ENCODE peak calls at places on chromosomes 3 and 15, in five cellular contexts. Z, O, D, I and F are unnamed samples.

GRCh38 chr3:126347543-126348161 is 9.6 kb downstream of the KLF15 start:
- DNase-seq in I (no peak), O (peak; percentile 38), Z (no peak), D (no peak), F (no peak)

GRCh38 chr15:66935121-66935520 is 130.3 kb upstream of the SMAD3 start:
- DNase-seq in Z (no peak), D (no peak), I (no peak), O (no peak), F (no peak)

GRCh38 chr3:69410301-69410700 is 24.4 kb upstream of the FRMD4B start:
- DNase-seq in D (peak; percentile 30), I (no peak), O (peak; percentile 80), Z (peak; percentile 80), F (peak; percentile 47)

GRCh38 chr3:49004352-49005297 is 2.6 kb upstream of the WDR6 start:
- DNase-seq in O (no peak), D (no peak), I (no peak), Z (peak; percentile 73), F (peak; percentile 90)

GRCh38 chr15:38266247-38266996 is 13.8 kb downstream of the SPRED1 start:
- DNase-seq in Z (no peak), D (no peak), O (no peak), I (no peak), F (no peak)

GRCh38 chr3:136250862-136251460 is 821 bp downstream of the PCCB start:
- DNase-seq in O (peak; percentile 84), Z (peak; percentile 69), D (peak; percentile 15), I (no peak), F (peak; percentile 96)

GRCh38 chr3:195746346-195746745 is 25.6 kb downstream of the MUC20 start:
- DNase-seq in D (no peak), O (no peak), Z (no peak), I (no peak), F (no peak)

GRCh38 chr15:101481917-101482525 is 7.5 kb downstream of the PCSK6 start:
- DNase-seq in D (no peak), I (no peak), O (peak; percentile 12), Z (no peak), F (no peak)

GRCh38 chr15:80911821-80912220 is 77.8 kb downstream of the MESD start:
- DNase-seq in Z (peak; percentile 15), D (no peak), I (no peak), O (no peak), F (no peak)

DNA sequence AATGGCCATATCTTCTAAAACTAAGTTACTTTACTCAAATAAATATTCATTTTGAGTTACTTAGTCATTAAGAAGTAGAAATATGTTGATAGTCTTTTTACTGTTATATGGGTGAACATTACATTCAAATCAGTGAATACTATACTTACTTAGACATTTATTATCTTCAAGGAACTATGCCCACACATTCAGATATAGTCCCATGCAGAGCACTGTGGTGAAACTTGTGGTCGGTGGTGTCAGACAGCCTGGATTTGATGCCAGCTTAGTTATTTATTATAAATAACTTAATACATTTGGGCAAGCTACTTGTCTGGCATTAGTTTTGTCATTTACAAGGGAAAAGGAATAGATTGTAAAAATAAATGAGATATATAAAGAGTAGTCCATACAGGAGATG is 149.5 kb downstream of the RAP2B start:
- DNase-seq in O (no peak), Z (no peak), D (no peak), I (no peak), F (no peak)
- TF ChIP-seq POLR2A in O (no peak), Z (no peak), D (no peak), I (no peak), F (no peak)

DNA sequence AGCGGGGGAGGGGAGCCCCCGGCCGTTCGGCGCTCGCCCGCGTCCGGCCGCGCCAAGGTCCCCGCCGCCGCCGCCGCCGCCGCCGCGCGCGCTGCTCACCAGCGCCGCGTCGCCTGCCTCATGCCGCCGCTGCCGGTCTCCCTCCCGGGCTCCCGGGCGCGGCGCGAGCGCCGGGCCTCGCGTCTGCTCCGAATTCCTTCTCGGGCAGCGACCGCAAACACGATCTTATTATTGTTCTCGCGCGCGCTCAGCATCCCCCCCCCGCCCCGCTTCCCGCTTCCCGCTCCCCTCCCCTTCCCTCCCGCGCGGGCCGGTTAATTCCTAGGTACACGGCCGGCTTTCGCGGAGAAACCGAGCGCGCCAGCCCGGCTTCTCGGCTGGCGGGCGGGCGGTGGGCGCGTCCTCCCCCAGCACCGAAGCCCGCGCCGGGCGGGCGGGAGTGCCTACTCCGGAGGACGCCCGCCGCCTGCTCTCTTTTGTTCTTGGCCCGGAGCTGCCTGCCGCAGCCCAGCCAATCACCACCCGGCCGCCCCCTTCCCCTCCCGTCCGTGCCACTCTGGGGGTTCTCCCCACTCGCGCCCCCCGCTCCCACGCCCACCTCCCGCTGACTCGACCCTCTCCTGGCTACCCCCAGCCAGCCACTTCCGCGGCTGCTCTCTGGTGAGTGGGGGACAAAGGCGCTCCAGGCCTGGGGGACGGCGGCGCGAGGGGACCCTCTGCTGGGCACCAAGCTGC is at the start of gene HDGFL3:
- DNase-seq in O (peak; percentile 79), D (peak; percentile 59), Z (peak; percentile 45), I (peak; percentile 42), F (peak; percentile 75)
- TF ChIP-seq POLR2A in O (no peak), D (no peak), Z (no peak), I (peak; percentile 64), F (no peak)

GRCh38 chr3:20039765-20040475 is at the start of gene KAT2B:
- DNase-seq in O (peak; percentile 85), D (peak; percentile 69), Z (peak; percentile 85), I (peak; percentile 69), F (peak; percentile 89)

GRCh38 chr3:20039082-20039764 is 1.0 kb upstream of the KAT2B start:
- DNase-seq in I (no peak), O (no peak), Z (no peak), D (no peak), F (peak; percentile 67)

GRCh38 chr3:20042331-20042730 is 2.1 kb downstream of the KAT2B start:
- DNase-seq in D (no peak), Z (no peak), I (no peak), O (no peak), F (no peak)

GRCh38 chr3:20041197-20041780 is 1.0 kb downstream of the KAT2B start:
- DNase-seq in I (peak; percentile 46), D (no peak), Z (peak; percentile 91), O (peak; percentile 91), F (peak; percentile 90)

DNA sequence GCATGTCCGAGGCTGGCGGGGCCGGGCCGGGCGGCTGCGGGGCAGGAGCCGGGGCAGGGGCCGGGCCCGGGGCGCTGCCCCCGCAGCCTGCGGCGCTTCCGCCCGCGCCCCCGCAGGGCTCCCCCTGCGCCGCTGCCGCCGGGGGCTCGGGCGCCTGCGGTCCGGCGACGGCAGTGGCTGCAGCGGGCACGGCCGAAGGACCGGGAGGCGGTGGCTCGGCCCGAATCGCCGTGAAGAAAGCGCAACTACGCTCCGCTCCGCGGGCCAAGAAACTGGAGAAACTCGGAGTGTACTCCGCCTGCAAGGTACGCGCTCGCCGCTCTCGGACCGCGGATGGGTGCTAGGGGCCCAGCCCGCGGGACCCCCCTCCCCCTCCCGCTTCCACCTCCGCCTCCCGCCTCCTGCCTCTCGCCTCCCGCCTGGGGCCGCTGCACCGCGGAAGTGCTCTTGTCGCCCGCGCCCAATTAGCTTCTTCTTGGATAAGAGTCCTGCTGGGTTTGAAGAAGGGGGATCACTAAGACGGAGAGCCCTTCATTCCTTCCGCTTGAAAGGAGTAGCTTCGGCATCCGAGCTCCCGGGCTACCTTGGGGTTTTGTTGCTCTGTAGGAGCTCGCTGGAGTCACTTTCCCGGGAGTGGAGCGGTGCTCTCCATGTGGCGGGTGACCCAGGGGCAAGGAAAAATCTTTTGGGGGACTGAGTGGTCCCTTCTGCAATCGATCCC is 390 bp downstream of the KAT2B start:
- DNase-seq in O (peak; percentile 82), Z (peak; percentile 85), I (peak; percentile 58), D (peak; percentile 55), F (peak; percentile 88)
- TF ChIP-seq POLR2A in O (no peak), Z (peak; percentile 39), I (no peak), D (no peak), F (no peak)

GRCh38 chr3:50340404-50341329 is at the start of gene RASSF1:
- DNase-seq in D (peak; percentile 73), Z (peak; percentile 80), O (peak; percentile 63), I (peak; percentile 80), F (peak; percentile 83)
- TF ChIP-seq POLR2A in D (peak; percentile 31), Z (peak; percentile 51), O (no peak), I (peak; percentile 19), F (peak; percentile 95)